ENCODE peak calls at places on chromosomes 12 and 14, in four cellular contexts. N is K562, V is H1, X is GM12878. W is an unnamed sample.

GRCh38 chr14:20632831-20633771 is 8.4 kb downstream of the OR6S1 start:
- DNase-seq in N (peak; percentile 91), V (peak; percentile 87), X (peak; percentile 76), W (peak; percentile 85)

GRCh38 chr14:68979722-68980552 is 835 bp upstream of the ACTN1 start:
- DNase-seq in N (peak; percentile 28), V (no peak), X (no peak), W (peak; percentile 63)

GRCh38 chr12:26032719-26033241 is 74.3 kb downstream of the RASSF8 start:
- DNase-seq in N (no peak), V (no peak), X (no peak), W (no peak)

GRCh38 chr14:59346329-59346728 is 118.9 kb downstream of the GPR135 start:
- DNase-seq in N (no peak), V (no peak), X (no peak), W (no peak)

GRCh38 chr14:84937449-84937848 is 592.5 kb upstream of the FLRT2 start:
- DNase-seq in N (no peak), V (no peak), X (no peak), W (no peak)

GRCh38 chr12:111066744-111067437 is 146.5 kb upstream of the MYL2 start:
- DNase-seq in N (peak; percentile 28), V (no peak), X (no peak), W (no peak)

GRCh38 chr14:49863483-49864262 is 11.1 kb upstream of the NEMF start:
- DNase-seq in N (peak; percentile 78), V (no peak), X (no peak), W (no peak)

GRCh38 chr14:20667957-20668356 is 16.4 kb upstream of the RNASE4 start:
- DNase-seq in N (no peak), V (no peak), X (peak; percentile 85), W (no peak)

GRCh38 chr14:74356892-74357575 is 8.8 kb downstream of the VRTN start:
- DNase-seq in N (no peak), V (no peak), X (no peak), W (no peak)

GRCh38 chr12:26853303-26854027 is 20.5 kb upstream of the ITPR2 start:
- DNase-seq in N (peak; percentile 70), V (no peak), X (no peak), W (peak; percentile 56)

GRCh38 chr12:54412348-54412747 is 6.7 kb downstream of the ITGA5 start:
- DNase-seq in N (no peak), V (no peak), X (no peak), W (no peak)

GRCh38 chr12:128449146-128449894 is 182.3 kb downstream of the TMEM132C start:
- DNase-seq in N (no peak), V (no peak), X (no peak), W (no peak)

GRCh38 chr14:106619618-106620017 is 1093.2 kb downstream of the TMEM121 start:
- DNase-seq in N (no peak), V (no peak), X (no peak), W (no peak)

GRCh38 chr12:122382919-122383350 is 39.5 kb downstream of the CLIP1 start:
- DNase-seq in N (no peak), V (no peak), X (no peak), W (no peak)

GRCh38 chr14:84807673-84808072 is 722.3 kb upstream of the FLRT2 start:
- DNase-seq in N (no peak), V (no peak), X (no peak), W (no peak)

GRCh38 chr14:51095854-51096823 is 1.2 kb upstream of the TRIM9 start:
- DNase-seq in N (no peak), V (no peak), X (no peak), W (peak; percentile 35)

GRCh38 chr12:124837958-124838803 is 25.5 kb downstream of the SCARB1 start:
- DNase-seq in N (no peak), V (no peak), X (no peak), W (peak; percentile 98)

GRCh38 chr14:58455593-58456265 is 28.2 kb downstream of the KIAA0586 start:
- DNase-seq in N (no peak), V (peak; percentile 7), X (no peak), W (peak; percentile 24)

GRCh38 chr12:99212275-99212674 is 435.3 kb upstream of the GARIN6 start:
- DNase-seq in N (no peak), V (no peak), X (no peak), W (no peak)

GRCh38 chr14:21095430-21096205 is 2.8 kb downstream of the ZNF219 start:
- DNase-seq in N (no peak), V (no peak), X (no peak), W (peak; percentile 51)

GRCh38 chr14:95545769-95546168 is 10.9 kb downstream of the GLRX5 start:
- DNase-seq in N (peak; percentile 38), V (no peak), X (no peak), W (peak; percentile 97)

GRCh38 chr12:88185279-88185678 is 43.2 kb downstream of the TMTC3 start:
- DNase-seq in N (no peak), V (no peak), X (no peak), W (no peak)

GRCh38 chr14:70809238-70810214 is at the start of gene MAP3K9:
- DNase-seq in N (peak; percentile 82), V (peak; percentile 98), X (peak; percentile 89), W (peak; percentile 26)

GRCh38 chr14:37544407-37544806 is 50.6 kb downstream of the FOXA1 start:
- DNase-seq in N (no peak), V (no peak), X (no peak), W (no peak)

GRCh38 chr14:60002819-60003492 is 83.0 kb downstream of the LRRC9 start:
- DNase-seq in N (no peak), V (no peak), X (no peak), W (no peak)

GRCh38 chr12:68746572-68747180 is 700 bp downstream of the SLC35E3 start:
- DNase-seq in N (peak; percentile 70), V (no peak), X (peak; percentile 13), W (peak; percentile 68)

GRCh38 chr14:87139299-87139698 is 853.7 kb downstream of the GALC start:
- DNase-seq in N (no peak), V (no peak), X (no peak), W (peak; percentile 46)

GRCh38 chr12:94100990-94101901 is 47.1 kb upstream of the PLXNC1 start:
- DNase-seq in N (peak; percentile 85), V (peak; percentile 36), X (no peak), W (peak; percentile 58)

GRCh38 chr12:48069253-48069652 is 36.6 kb downstream of the SENP1 start:
- DNase-seq in N (no peak), V (no peak), X (no peak), W (peak; percentile 10)
- TF ChIP-seq CHD1 in N (no peak), V (no peak), X (no peak), W (no peak)

GRCh38 chr14:62673014-62673727 is 372.1 kb downstream of the KCNH5 start:
- DNase-seq in N (no peak), V (no peak), X (no peak), W (no peak)

GRCh38 chr14:62667515-62667914 is 377.7 kb downstream of the KCNH5 start:
- DNase-seq in N (no peak), V (no peak), X (no peak), W (peak; percentile 3)

GRCh38 chr14:62674833-62675232 is 370.4 kb downstream of the KCNH5 start:
- DNase-seq in N (no peak), V (no peak), X (no peak), W (no peak)

DNA sequence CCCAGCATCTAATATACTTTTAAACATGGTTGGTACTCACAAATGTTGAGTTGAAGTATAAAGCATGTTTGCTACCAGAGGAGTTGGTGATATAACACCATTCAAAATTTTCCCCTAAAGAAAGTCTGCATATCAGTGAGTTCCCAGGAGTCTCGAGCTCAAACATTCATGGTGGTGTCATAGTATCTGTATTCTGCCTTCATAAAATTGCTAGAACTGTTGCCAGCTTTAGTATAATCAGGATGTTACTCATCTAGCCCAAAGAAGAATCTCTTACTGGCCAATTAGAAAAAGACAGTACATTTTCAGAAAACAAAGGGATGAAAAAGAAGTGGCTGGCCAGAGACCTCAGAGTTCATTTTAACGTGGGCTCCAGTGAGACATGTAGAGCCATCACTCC is 374.7 kb downstream of the KCNH5 start:
- DNase-seq in N (no peak), V (no peak), X (no peak), W (peak; percentile 84)
- TF ChIP-seq CHD1 in N (no peak), V (no peak), X (no peak), W (no peak)

GRCh38 chr12:65074932-65075331 is 46.2 kb downstream of the WIF1 start:
- DNase-seq in N (peak; percentile 3), V (no peak), X (no peak), W (no peak)
- TF ChIP-seq CHD1 in N (no peak), V (no peak), X (no peak), W (no peak)

DNA sequence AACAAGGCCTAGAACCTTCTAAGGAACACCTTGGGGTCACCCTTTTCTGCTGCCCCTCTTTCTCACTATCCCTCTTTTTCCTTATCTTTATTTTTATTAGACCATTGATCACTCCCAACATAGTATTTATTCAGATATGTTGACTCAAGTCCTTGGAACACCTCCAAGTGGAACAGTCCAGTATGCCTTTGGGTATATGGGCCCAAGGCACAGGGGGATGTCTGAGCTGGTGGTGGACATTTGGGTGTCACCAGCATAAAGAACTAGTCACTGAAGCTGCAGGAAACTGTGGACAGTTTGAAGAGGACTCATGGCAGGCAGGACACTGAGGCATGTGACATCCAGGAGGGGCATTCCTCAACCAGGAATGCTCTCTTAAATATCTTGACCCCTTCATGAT is 105.6 kb downstream of the VEZT start:
- DNase-seq in N (no peak), V (no peak), X (no peak), W (no peak)
- TF ChIP-seq CHD1 in N (no peak), V (no peak), X (no peak), W (no peak)

GRCh38 chr14:99322731-99323599 is 51.0 kb upstream of the BCL11B start:
- DNase-seq in N (no peak), V (no peak), X (no peak), W (no peak)
- TF ChIP-seq CHD1 in N (no peak), V (no peak), X (no peak), W (no peak)

DNA sequence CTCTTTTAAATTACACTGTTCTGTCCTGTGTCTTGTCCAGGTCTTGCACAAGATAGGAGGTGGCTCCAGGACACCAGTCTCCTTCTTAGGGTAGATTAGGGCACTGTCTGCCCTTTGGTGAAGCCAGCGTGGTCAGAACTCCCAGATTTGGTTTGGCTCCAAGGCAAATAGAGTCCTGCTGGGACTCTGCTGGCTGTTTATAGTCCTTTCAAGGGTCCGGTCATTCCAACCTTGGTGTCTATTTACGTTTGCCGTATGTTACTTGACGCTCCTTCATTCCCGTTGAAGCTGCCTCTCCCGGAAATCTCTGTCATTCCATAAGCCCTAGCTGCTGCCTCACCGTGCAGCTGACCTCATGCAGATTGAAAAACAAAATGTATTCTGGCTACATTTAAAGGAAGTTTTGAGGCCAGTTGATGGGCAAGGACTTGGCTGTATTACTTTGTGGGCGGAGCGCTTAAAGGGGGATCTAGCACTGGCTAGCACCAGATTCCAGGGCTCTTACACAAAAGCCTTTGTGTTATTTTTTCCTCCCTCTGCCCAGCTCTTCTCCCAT is 180.6 kb downstream of the AKAP6 start:
- DNase-seq in N (no peak), V (no peak), X (no peak), W (peak; percentile 97)
- TF ChIP-seq CHD1 in N (no peak), V (no peak), X (no peak), W (no peak)

DNA sequence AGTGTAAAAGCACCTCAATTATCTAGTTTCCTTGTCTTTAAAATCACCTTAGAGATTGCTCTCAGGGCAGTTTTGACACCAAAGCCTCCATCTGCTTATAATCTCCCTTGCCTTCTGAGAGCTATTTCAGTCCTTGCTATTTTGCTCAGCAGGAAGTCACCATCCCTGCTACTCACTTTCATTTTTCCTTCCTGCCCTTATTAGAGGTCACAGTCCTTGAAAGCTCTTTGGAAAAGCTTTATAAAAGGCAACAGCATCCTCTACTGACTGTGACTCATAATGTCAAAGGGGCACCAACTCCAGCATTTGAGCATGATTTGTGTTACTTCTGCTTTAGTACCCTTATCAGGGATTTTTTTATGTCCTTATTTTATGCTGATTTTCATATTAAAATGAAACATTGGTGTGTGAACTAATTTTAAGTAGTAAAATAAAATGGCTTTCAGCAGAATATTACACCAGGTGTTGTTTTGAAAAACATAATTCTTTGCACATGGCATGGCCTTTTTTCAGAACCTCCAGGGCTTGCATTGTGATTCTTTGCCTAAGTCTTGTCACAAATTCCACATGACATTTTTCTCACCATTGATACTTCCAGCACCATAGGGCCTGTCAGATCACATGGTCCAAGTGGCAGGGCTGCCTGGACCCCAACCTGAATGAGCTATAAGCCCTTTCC is 213.0 kb downstream of the ADAMTS20 start:
- DNase-seq in N (peak; percentile 4), V (peak; percentile 2), X (peak; percentile 42), W (peak; percentile 76)
- TF ChIP-seq CHD1 in N (no peak), V (no peak), X (no peak), W (no peak)

W was measured in IMR-90.